ENCODE peak calls at places on chromosomes 7 and 10, in five cellular contexts. J is HFF-Myc; Z is astrocyte of the spinal cord; R is MM.1S; U is stimulated activated CD8-positive, alpha-beta memory T cell treated with anti-CD3 and anti-CD28 coated beads, Interleukin-4, amount 100 ng/mL, for 4 hours. C is an unnamed sample.

GRCh38 chr7:112481337-112481736 is 546 bp downstream of the LSMEM1 start:
- DNase-seq in J (no peak), Z (peak), R (no peak), U (no peak), C (no peak)

GRCh38 chr7:80735330-80735729 is 96.9 kb downstream of the CD36 start:
- DNase-seq in J (no peak), Z (no peak), R (no peak), U (no peak), C (no peak)

GRCh38 chr10:75425291-75426079 is 5.9 kb upstream of the LRMDA start:
- DNase-seq in J (no peak), Z (no peak), R (no peak), U (no peak), C (no peak)

GRCh38 chr10:100733319-100733718 is 12.1 kb upstream of the PAX2 start:
- DNase-seq in J (no peak), Z (no peak), R (no peak), U (no peak), C (no peak)

GRCh38 chr7:7428806-7429205 is 106.9 kb downstream of the COL28A1 start:
- DNase-seq in J (peak), Z (peak), R (no peak), U (no peak), C (no peak)

GRCh38 chr7:128841961-128842673 is 11.9 kb downstream of the FLNC start:
- DNase-seq in J (no peak), Z (no peak), R (peak), U (peak), C (no peak)

GRCh38 chr7:118404211-118404610 is 179.7 kb downstream of the ANKRD7 start:
- DNase-seq in J (no peak), Z (no peak), R (no peak), U (no peak), C (no peak)

GRCh38 chr10:107546239-107546638 is 381.7 kb upstream of the SORCS1 start:
- DNase-seq in J (peak), Z (peak), R (no peak), U (no peak), C (peak)

GRCh38 chr10:78761241-78761825 is 307.4 kb upstream of the ZMIZ1 start:
- DNase-seq in J (no peak), Z (no peak), R (no peak), U (no peak), C (no peak)

GRCh38 chr10:24645784-24646183 is 77.9 kb downstream of the ARHGAP21 start:
- DNase-seq in J (no peak), Z (no peak), R (peak), U (no peak), C (no peak)

GRCh38 chr7:24851791-24852190 is 94.5 kb upstream of the GSDME start:
- DNase-seq in J (no peak), Z (peak), R (no peak), U (no peak), C (peak)

GRCh38 chr10:103693070-103693811 is 162.1 kb downstream of the SH3PXD2A start:
- DNase-seq in J (no peak), Z (no peak), R (peak), U (no peak), C (no peak)